ENCODE peak calls at places on chromosome 10, in four cellular contexts. M is activated T-helper 2 cell treated with anti-CD3 and anti-CD28 coated beads, Interferon-gamma antibody, Interleukin-2, Interleukin-4, amounts not matched to agents 10 μg/mL and 5 μg/mL and 100 μg/mL, durations not matched to agents 14 hours and 24 hours and 36 hours; I is astrocyte of the spinal cord; F is SJSA1. N is an unnamed sample.

GRCh38 chr10:1364151-1364910 is 308.1 kb downstream of the WDR37 start:
- DNase-seq in M (no peak), I (no peak), F (peak; percentile 35), N (no peak)

GRCh38 chr10:75597691-75598455 is 166.4 kb downstream of the LRMDA start:
- DNase-seq in M (no peak), I (no peak), F (no peak), N (no peak)

GRCh38 chr10:124480860-124481259 is 19.2 kb downstream of the LHPP start:
- DNase-seq in M (no peak), I (no peak), F (no peak), N (no peak)

GRCh38 chr10:72243822-72244437 is 27.9 kb upstream of the ASCC1 start:
- DNase-seq in M (no peak), I (peak; percentile 86), F (peak; percentile 79), N (peak; percentile 37)

GRCh38 chr10:109282510-109282909 is 640.8 kb downstream of the XPNPEP1 start:
- DNase-seq in M (no peak), I (peak; percentile 61), F (no peak), N (no peak)

GRCh38 chr10:118528426-118528825 is 67.0 kb downstream of the PRLHR start:
- DNase-seq in M (no peak), I (no peak), F (no peak), N (no peak)

GRCh38 chr10:99431190-99431549 is 746 bp upstream of the GOT1 start:
- DNase-seq in M (no peak), I (peak; percentile 26), F (peak; percentile 49), N (no peak)

GRCh38 chr10:109205929-109206585 is 717.3 kb downstream of the XPNPEP1 start:
- DNase-seq in M (no peak), I (peak; percentile 78), F (peak; percentile 56), N (peak; percentile 69)

GRCh38 chr10:95178797-95179196 is 15.2 kb upstream of the ACSM6 start:
- DNase-seq in M (no peak), I (no peak), F (no peak), N (no peak)

GRCh38 chr10:84265378-84265777 is 20.5 kb downstream of the RGR start:
- DNase-seq in M (no peak), I (no peak), F (no peak), N (no peak)

GRCh38 chr10:104630731-104631130 is 10.4 kb upstream of the SORCS3 start:
- DNase-seq in M (no peak), I (no peak), F (no peak), N (no peak)

GRCh38 chr10:61992683-61993629 is 91.5 kb downstream of the ARID5B start:
- DNase-seq in M (peak; percentile 49), I (peak; percentile 90), F (no peak), N (no peak)

GRCh38 chr10:85609509-85609908 is 757.1 kb downstream of the GRID1 start:
- DNase-seq in M (no peak), I (no peak), F (peak; percentile 46), N (no peak)

GRCh38 chr10:131689486-131689885 is 211.3 kb upstream of the PPP2R2D start:
- DNase-seq in M (no peak), I (no peak), F (no peak), N (no peak)

GRCh38 chr10:119429771-119430170 is 112.7 kb downstream of the RGS10 start:
- DNase-seq in M (no peak), I (no peak), F (no peak), N (no peak)

GRCh38 chr10:57694956-57695605 is 572.6 kb downstream of the IPMK start:
- DNase-seq in M (no peak), I (peak; percentile 50), F (no peak), N (no peak)

GRCh38 chr10:59126992-59127391 is 49.5 kb upstream of the PHYHIPL start:
- DNase-seq in M (no peak), I (no peak), F (no peak), N (no peak)

GRCh38 chr10:28171468-28172235 is 131.2 kb downstream of the MPP7 start:
- DNase-seq in M (no peak), I (peak; percentile 46), F (no peak), N (no peak)

GRCh38 chr10:100737359-100738054 is 7.9 kb upstream of the PAX2 start:
- DNase-seq in M (no peak), I (no peak), F (no peak), N (no peak)

GRCh38 chr10:116763440-116763839 is 21.1 kb upstream of the HSPA12A start:
- DNase-seq in M (no peak), I (no peak), F (no peak), N (no peak)

GRCh38 chr10:110717830-110718595 is 73.9 kb downstream of the RBM20 start:
- DNase-seq in M (no peak), I (no peak), F (no peak), N (no peak)

GRCh38 chr10:14325325-14325955 is 5.3 kb downstream of the FRMD4A start:
- DNase-seq in M (peak; percentile 36), I (peak; percentile 14), F (no peak), N (no peak)

GRCh38 chr10:18223898-18224297 is 83.7 kb downstream of the CACNB2 start:
- DNase-seq in M (no peak), I (no peak), F (no peak), N (no peak)

GRCh38 chr10:59702347-59702746 is 7.3 kb downstream of the SLC16A9 start:
- DNase-seq in M (no peak), I (no peak), F (no peak), N (no peak)

GRCh38 chr10:43671659-43672555 is 23.2 kb upstream of the ZNF32 start:
- DNase-seq in M (no peak), I (peak; percentile 60), F (no peak), N (no peak)

GRCh38 chr10:111745982-111746381 is 437.6 kb downstream of the GPAM start:
- DNase-seq in M (no peak), I (no peak), F (no peak), N (no peak)

GRCh38 chr10:62433901-62434300 is 59.7 kb downstream of the ZNF365 start:
- DNase-seq in M (no peak), I (no peak), F (no peak), N (no peak)

GRCh38 chr10:93198401-93199175 is 124.9 kb downstream of the CYP26A1 start:
- DNase-seq in M (no peak), I (no peak), F (peak; percentile 75), N (no peak)

GRCh38 chr10:44962870-44963738 is 3.5 kb downstream of the RASSF4 start:
- DNase-seq in M (peak; percentile 5), I (no peak), F (peak; percentile 41), N (no peak)

GRCh38 chr10:28687683-28688001 is 10.3 kb downstream of the BAMBI start:
- DNase-seq in M (no peak), I (no peak), F (no peak), N (no peak)

GRCh38 chr10:98790817-98791216 is 344.1 kb upstream of the HPS1 start:
- DNase-seq in M (no peak), I (no peak), F (no peak), N (no peak)

GRCh38 chr10:121461307-121461706 is 136.9 kb downstream of the FGFR2 start:
- DNase-seq in M (no peak), I (no peak), F (no peak), N (no peak)

GRCh38 chr10:90849956-90850749 is 7.7 kb downstream of the HTR7 start:
- DNase-seq in M (no peak), I (peak; percentile 45), F (no peak), N (no peak)

GRCh38 chr10:132183046-132183445 is 3.7 kb upstream of the DPYSL4 start:
- DNase-seq in M (no peak), I (no peak), F (no peak), N (no peak)

GRCh38 chr10:74871595-74872382 is 45.4 kb downstream of the KAT6B start:
- DNase-seq in M (no peak), I (no peak), F (no peak), N (no peak)

GRCh38 chr10:97023401-97024180 is 162.2 kb downstream of the SLIT1 start:
- DNase-seq in M (no peak), I (no peak), F (no peak), N (no peak)

GRCh38 chr10:14362098-14362497 is 31.4 kb upstream of the FRMD4A start:
- DNase-seq in M (no peak), I (peak; percentile 57), F (no peak), N (no peak)

GRCh38 chr10:61028861-61029361 is 84.9 kb upstream of the RHOBTB1 start:
- DNase-seq in M (no peak), I (peak; percentile 50), F (peak; percentile 48), N (no peak)

N was measured in T1000.